ENCODE peak calls at places on chromosomes 1 and 21, in ten cellular contexts. X is DND-41; S is Caco-2; G is transverse colon; H is CD8-positive, alpha-beta memory T cell; J is colonic mucosa; N is heart left ventricle; U is left lung; P is SJSA1; M is heart right ventricle. Q is an unnamed sample.
A peak's percentile ranks its signal among the peaks of the same experiment; 100 is the strongest.

GRCh38 chr21:18986197-18986596 is 582.6 kb upstream of the TMPRSS15 start:
- DNase-seq in X (no peak), S (no peak), G (no peak), H (no peak), J (no peak), N (no peak), U (no peak), P (no peak), M (no peak), Q (no peak)

GRCh38 chr1:165827199-165828102 is at the start of gene UCK2:
- DNase-seq in X (peak; percentile 81), S (peak; percentile 89), G (peak; percentile 87), H (peak; percentile 63), J (peak; percentile 89), N (peak; percentile 88), U (peak; percentile 93), P (peak; percentile 78), M (peak; percentile 67), Q (peak; percentile 93)

GRCh38 chr1:41662061-41662655 is 177.7 kb upstream of the EDN2 start:
- DNase-seq in X (peak; percentile 84), S (no peak), G (peak; percentile 67), H (peak; percentile 85), J (peak; percentile 46), N (peak; percentile 82), U (peak; percentile 89), P (peak; percentile 92), M (peak; percentile 86), Q (peak; percentile 63)

GRCh38 chr1:43451701-43452532 is 1.8 kb downstream of the HYI start:
- DNase-seq in X (no peak), S (no peak), G (no peak), H (no peak), J (no peak), N (no peak), U (no peak), P (peak; percentile 42), M (no peak), Q (no peak)

GRCh38 chr21:38979271-38980196 is 173.8 kb downstream of the ETS2 start:
- DNase-seq in X (peak; percentile 85), S (no peak), G (no peak), H (no peak), J (no peak), N (no peak), U (no peak), P (no peak), M (no peak), Q (no peak)

GRCh38 chr1:1120866-1121563 is 5.1 kb upstream of the C1orf159 start:
- DNase-seq in X (no peak), S (no peak), G (peak; percentile 9), H (peak; percentile 44), J (peak; percentile 13), N (peak; percentile 57), U (peak; percentile 58), P (no peak), M (no peak), Q (no peak)

GRCh38 chr1:179007233-179007632 is 18.5 kb upstream of the FAM20B start:
- DNase-seq in X (no peak), S (no peak), G (no peak), H (no peak), J (no peak), N (no peak), U (no peak), P (no peak), M (no peak), Q (no peak)

GRCh38 chr1:187051618-187052232 is 223.0 kb downstream of the PLA2G4A start:
- DNase-seq in X (peak; percentile 43), S (no peak), G (no peak), H (no peak), J (no peak), N (no peak), U (no peak), P (no peak), M (peak; percentile 11), Q (peak; percentile 5)

GRCh38 chr21:35578350-35578782 is 482.0 kb downstream of the SETD4 start:
- DNase-seq in X (no peak), S (no peak), G (no peak), H (no peak), J (no peak), N (no peak), U (no peak), P (no peak), M (no peak), Q (peak; percentile 50)

GRCh38 chr1:224067621-224068457 is 46.1 kb upstream of the FBXO28 start:
- DNase-seq in X (no peak), S (no peak), G (no peak), H (no peak), J (no peak), N (no peak), U (no peak), P (no peak), M (no peak), Q (no peak)

GRCh38 chr21:23480591-23481270 is 2126.6 kb downstream of the MRPL39 start:
- DNase-seq in X (no peak), S (no peak), G (no peak), H (no peak), J (no peak), N (no peak), U (no peak), P (no peak), M (no peak), Q (no peak)

GRCh38 chr1:206739411-206740076 is 31.0 kb upstream of the IL19 start:
- DNase-seq in X (no peak), S (no peak), G (peak; percentile 43), H (no peak), J (no peak), N (no peak), U (no peak), P (no peak), M (no peak), Q (no peak)

GRCh38 chr1:179169616-179170467 is 59.6 kb downstream of the ABL2 start:
- DNase-seq in X (no peak), S (no peak), G (no peak), H (no peak), J (no peak), N (no peak), U (no peak), P (no peak), M (no peak), Q (peak; percentile 69)

GRCh38 chr1:35390600-35391494 is 122.3 kb downstream of the ZMYM4 start:
- DNase-seq in X (no peak), S (no peak), G (no peak), H (no peak), J (no peak), N (no peak), U (no peak), P (no peak), M (no peak), Q (no peak)

GRCh38 chr21:14070968-14071367 is 139.8 kb downstream of the LIPI start:
- DNase-seq in X (no peak), S (no peak), G (no peak), H (no peak), J (no peak), N (no peak), U (peak; percentile 47), P (no peak), M (no peak), Q (no peak)

GRCh38 chr1:26358411-26359384 is 4.8 kb upstream of the CRYBG2 start:
- DNase-seq in X (peak; percentile 26), S (peak; percentile 87), G (peak; percentile 83), H (peak; percentile 87), J (peak; percentile 87), N (no peak), U (no peak), P (no peak), M (no peak), Q (no peak)

GRCh38 chr1:181100015-181100905 is 11.8 kb downstream of the IER5 start:
- DNase-seq in X (peak; percentile 53), S (peak; percentile 55), G (no peak), H (no peak), J (no peak), N (no peak), U (no peak), P (peak; percentile 52), M (no peak), Q (no peak)

GRCh38 chr1:61641578-61642336 is 83.2 kb downstream of the TM2D1 start:
- DNase-seq in X (peak; percentile 12), S (peak; percentile 31), G (peak; percentile 69), H (peak; percentile 66), J (peak; percentile 68), N (peak; percentile 88), U (peak; percentile 94), P (peak; percentile 62), M (peak; percentile 78), Q (peak; percentile 76)

GRCh38 chr21:33939224-33939623 is 23.6 kb upstream of the ATP5PO start:
- DNase-seq in X (no peak), S (no peak), G (no peak), H (no peak), J (no peak), N (no peak), U (no peak), P (no peak), M (no peak), Q (no peak)
- H3K4me3 ChIP-seq in X (no peak overlapping the region), S (no peak overlapping the region), G (no peak overlapping the region), H (no peak overlapping the region), J (no peak overlapping the region), N (no peak overlapping the region), U (no peak overlapping the region), P (no peak overlapping the region), M (no peak overlapping the region), Q (no peak overlapping the region)

GRCh38 chr1:50047916-50048694 is 24.4 kb upstream of the AGBL4 start:
- DNase-seq in X (no peak), S (no peak), G (no peak), H (peak; percentile 47), J (peak; percentile 30), N (peak; percentile 56), U (peak; percentile 79), P (no peak), M (no peak), Q (peak; percentile 10)

DNA sequence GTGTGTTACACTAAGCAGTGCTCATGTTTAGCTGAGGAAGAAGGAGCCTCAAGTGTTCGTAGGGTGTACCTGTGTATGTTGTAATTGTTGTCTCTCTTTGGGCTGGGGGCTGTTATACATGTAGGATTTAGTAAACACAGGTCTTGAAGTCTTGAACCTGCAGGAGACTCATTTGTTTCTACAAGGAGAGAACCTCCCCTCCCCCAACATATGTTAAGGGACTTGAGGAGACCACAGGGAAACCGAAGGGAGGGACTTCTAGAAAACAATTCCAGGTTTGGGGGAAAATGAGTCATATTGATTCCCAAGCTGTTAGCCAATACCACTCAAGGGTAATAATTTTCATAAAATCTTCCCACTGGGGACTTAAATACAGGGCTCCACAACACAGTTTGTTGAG is 25.0 kb upstream of the AGBL4 start:
- DNase-seq in X (no peak), S (no peak), G (no peak), H (no peak), J (no peak), N (no peak), U (no peak), P (no peak), M (no peak), Q (no peak)
- H3K9me3 ChIP-seq in X (no peaks in the 10 kb centered on the region), S (no peaks in the 10 kb centered on the region), G (no peaks in the 10 kb centered on the region), H (no peaks in the 10 kb centered on the region), J (no peaks in the 10 kb centered on the region), N (no peaks in the 10 kb centered on the region), U (no peaks in the 10 kb centered on the region), P (no peaks in the 10 kb centered on the region), M (no peaks in the 10 kb centered on the region), Q (no peaks in the 10 kb centered on the region)

GRCh38 chr1:12184008-12184681 is 17.4 kb downstream of the TNFRSF1B start:
- DNase-seq in X (no peak), S (no peak), G (peak; percentile 73), H (no peak), J (peak; percentile 61), N (peak; percentile 93), U (peak; percentile 93), P (peak; percentile 87), M (peak; percentile 89), Q (peak; percentile 81)
- H3K27me3 ChIP-seq in X (peaks cover 6% of the 10 kb centered on the region), S (no peaks in the 10 kb centered on the region), G (no peaks in the 10 kb centered on the region), H (no peaks in the 10 kb centered on the region), J (no peaks in the 10 kb centered on the region), N (no peaks in the 10 kb centered on the region), U (no peaks in the 10 kb centered on the region), P (no peaks in the 10 kb centered on the region), M (no peaks in the 10 kb centered on the region), Q (no peaks in the 10 kb centered on the region)

GRCh38 chr1:220786337-220787068 is at the start of gene MTARC1:
- DNase-seq in X (no peak), S (peak; percentile 91), G (peak; percentile 86), H (no peak), J (peak; percentile 91), N (peak; percentile 88), U (peak; percentile 94), P (no peak), M (peak; percentile 78), Q (peak; percentile 32)
- H3K4me3 ChIP-seq in X (no peak within 1 kb of the TSS), S (peak within 1 kb of the TSS; percentile 55), G (peak within 1 kb of the TSS; percentile 57), H (no peak within 1 kb of the TSS), J (peak within 1 kb of the TSS; percentile 56), N (peak within 1 kb of the TSS; percentile 67), U (peak within 1 kb of the TSS; percentile 42), P (no peak within 1 kb of the TSS), M (peak within 1 kb of the TSS; percentile 67), Q (no peak within 1 kb of the TSS)